ENCODE peak calls at places on chromosome 4, in five cellular contexts. B, S, H, L and N are unnamed samples.

GRCh38 chr4:155529197-155529596 is 137.5 kb upstream of the GUCY1A1 start:
- DNase-seq in S (peak), B (no peak), H (no peak), L (peak), N (no peak)

GRCh38 chr4:25158817-25159216 is 1.4 kb downstream of the SEPSECS start:
- DNase-seq in B (no peak), H (no peak), L (no peak), S (no peak), N (no peak)

GRCh38 chr4:71229477-71230257 is 109.2 kb upstream of the SLC4A4 start:
- DNase-seq in B (no peak), S (peak), H (peak), L (peak), N (peak)

GRCh38 chr4:53479731-53480525 is 102.5 kb downstream of the FIP1L1 start:
- DNase-seq in B (no peak), L (peak), S (peak), H (no peak), N (peak)

GRCh38 chr4:93031431-93032098 is 727.8 kb downstream of the GRID2 start:
- DNase-seq in L (no peak), B (no peak), S (peak), H (no peak), N (peak)

GRCh38 chr4:161197912-161198311 is 965.9 kb downstream of the FSTL5 start:
- DNase-seq in B (no peak), L (no peak), H (no peak), S (no peak), N (no peak)

GRCh38 chr4:5706486-5707290 is 1.7 kb downstream of the EVC2 start:
- DNase-seq in S (no peak), L (no peak), B (no peak), H (no peak), N (no peak)

GRCh38 chr4:52377563-52377962 is 281.5 kb downstream of the USP46 start:
- DNase-seq in L (no peak), B (no peak), H (no peak), S (no peak), N (no peak)

GRCh38 chr4:71206763-71207162 is 132.1 kb upstream of the SLC4A4 start:
- DNase-seq in L (peak), B (no peak), H (no peak), S (no peak), N (peak)

GRCh38 chr4:124955476-124955875 is 242.9 kb upstream of the ANKRD50 start:
- DNase-seq in H (no peak), B (no peak), S (no peak), L (no peak), N (no peak)

GRCh38 chr4:5444918-5445517 is 263.3 kb downstream of the EVC2 start:
- DNase-seq in H (no peak), S (no peak), L (no peak), B (no peak), N (no peak)

GRCh38 chr4:155017426-155017825 is 191.0 kb upstream of the NPY2R start:
- DNase-seq in L (no peak), B (no peak), H (no peak), S (peak), N (no peak)

GRCh38 chr4:162245051-162245450 is 81.3 kb upstream of the FSTL5 start:
- DNase-seq in H (no peak), L (no peak), B (no peak), S (no peak), N (no peak)

GRCh38 chr4:113411496-113411938 is 350.0 kb downstream of the CAMK2D start:
- DNase-seq in S (peak), H (no peak), B (no peak), L (peak), N (peak)

GRCh38 chr4:23680616-23681518 is 209.0 kb downstream of the PPARGC1A start:
- DNase-seq in B (no peak), H (no peak), L (peak), S (peak), N (peak)

GRCh38 chr4:106201373-106201772 is 114.6 kb downstream of the TBCK start:
- DNase-seq in H (no peak), B (no peak), L (peak), S (peak), N (peak)

GRCh38 chr4:119697887-119698393 is 69.3 kb upstream of the PDE5A start:
- DNase-seq in H (no peak), L (no peak), S (no peak), B (no peak), N (no peak)

GRCh38 chr4:169054879-169055278 is 44.8 kb upstream of the CBR4 start:
- DNase-seq in L (no peak), S (no peak), B (no peak), H (no peak), N (no peak)
- H3K4me3 ChIP-seq in L (no peak), S (no peak), B (no peak), H (no peak), N (no peak)

GRCh38 chr4:128600410-128600809 is 209.1 kb upstream of the JADE1 start:
- DNase-seq in B (no peak), S (peak), L (peak), H (no peak), N (peak)
- TF ChIP-seq CTCF in B (no peak), S (no peak), L (no peak), H (no peak), N (no peak)

GRCh38 chr4:56906534-56906933 is 1.2 kb upstream of the REST start:
- DNase-seq in L (no peak), H (no peak), B (no peak), S (no peak), N (no peak)
- H3K4me3 ChIP-seq in L (no peak), H (no peak), B (peak), S (no peak), N (no peak)

DNA sequence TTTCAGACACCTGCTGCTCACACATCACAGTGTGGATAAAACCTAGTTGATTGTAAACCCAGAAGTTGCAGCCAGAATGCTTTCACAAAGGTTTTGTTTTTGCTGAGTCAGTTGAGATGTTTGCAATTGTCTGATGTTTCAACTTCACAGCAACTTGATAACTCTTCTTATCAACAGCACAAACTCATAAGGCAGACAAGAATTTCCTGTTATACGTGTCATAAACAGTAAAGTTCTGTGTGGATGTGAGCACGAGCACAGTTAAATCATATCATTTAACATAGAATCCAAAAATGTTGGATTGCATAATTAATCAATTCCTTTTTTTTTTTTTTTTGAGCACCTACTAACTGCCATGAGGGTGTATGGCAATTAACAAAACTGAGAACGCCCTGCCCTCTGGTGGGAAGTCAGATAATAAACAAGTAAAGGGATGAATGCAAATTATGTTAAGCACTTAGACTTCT is 512.2 kb downstream of the PDHA2 start:
- DNase-seq in L (no peak), S (no peak), H (no peak), B (no peak), N (peak)
- TF ChIP-seq CTCF in L (no peak), S (no peak), H (no peak), B (no peak), N (peak)

GRCh38 chr4:109912706-109913621 is at the start of gene EGF:
- DNase-seq in S (peak), L (peak), B (no peak), H (peak), N (peak)

GRCh38 chr4:109913842-109914241 is 1.2 kb downstream of the EGF start:
- DNase-seq in B (no peak), S (no peak), L (no peak), H (no peak), N (no peak)

GRCh38 chr4:109916003-109916399 is 3.3 kb downstream of the EGF start:
- DNase-seq in B (no peak), H (no peak), S (no peak), L (no peak), N (no peak)

GRCh38 chr4:109915385-109916002 is 2.8 kb downstream of the EGF start:
- DNase-seq in L (no peak), H (no peak), S (no peak), B (no peak), N (no peak)

GRCh38 chr4:109914356-109914755 is 1.7 kb downstream of the EGF start:
- DNase-seq in L (no peak), H (no peak), B (no peak), S (no peak), N (no peak)
- H3K4me3 ChIP-seq in L (no peak), H (no peak), B (no peak), S (no peak), N (no peak)

DNA sequence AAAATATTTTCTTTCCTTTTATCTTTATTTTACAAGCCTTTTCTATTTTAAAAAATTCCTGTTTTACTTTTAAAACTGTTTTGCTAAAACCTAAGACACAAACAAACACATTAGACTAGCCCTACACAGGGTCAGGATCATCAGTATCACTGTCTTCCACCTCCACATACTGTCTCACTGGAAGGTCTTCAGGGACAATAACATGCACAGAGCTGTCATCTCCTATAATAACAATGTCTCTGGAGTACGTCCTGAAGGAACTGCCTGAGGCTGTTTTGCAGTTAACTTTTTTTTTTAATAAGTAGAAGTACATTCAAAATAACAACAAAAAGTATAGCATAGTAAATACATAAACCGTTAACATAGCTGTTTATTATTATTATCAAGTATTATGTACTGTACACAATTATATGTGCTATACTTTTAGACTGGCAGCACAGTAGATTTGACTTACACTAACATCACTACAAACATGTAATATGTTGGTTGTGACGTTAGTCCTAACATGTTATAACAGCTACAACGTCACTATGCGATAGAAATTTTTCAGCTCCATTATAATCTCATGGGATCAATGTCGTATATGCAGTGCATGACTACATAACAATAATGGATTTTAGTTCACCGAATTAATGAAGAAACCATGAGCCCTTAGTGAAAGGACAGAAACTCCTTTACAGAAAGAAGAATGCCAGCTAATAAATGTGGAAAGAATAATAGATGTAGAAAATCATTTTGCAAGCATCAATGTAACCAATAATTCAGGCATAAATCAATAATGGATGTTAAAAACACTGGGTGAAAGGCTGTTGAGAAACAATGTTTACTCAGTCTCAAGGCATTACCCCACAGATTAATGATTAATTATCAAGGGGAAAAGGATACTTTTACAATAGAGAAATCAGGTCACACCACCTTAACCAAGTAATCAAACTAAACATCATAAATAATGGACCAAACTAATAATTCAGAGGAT is 49.2 kb downstream of the FBXW7 start:
- DNase-seq in H (no peak), L (no peak), B (no peak), S (no peak), N (no peak)
- TF ChIP-seq CTCF in H (no peak), L (no peak), B (no peak), S (no peak), N (no peak)